ENCODE peak calls at places on chromosomes 1 and 21, in five cellular contexts. H is DND-41; Y is AG04450; S is small intestine; N is CD4-positive, CD25-positive, alpha-beta regulatory T cell. J is an unnamed sample.

GRCh38 chr1:65764052-65764451 is 28.6 kb upstream of the PDE4B start:
- DNase-seq in N (no peak), H (no peak), Y (no peak), S (no peak), J (no peak)

GRCh38 chr21:34367320-34367935 is 3.6 kb downstream of the KCNE2 start:
- DNase-seq in N (peak), S (peak), Y (peak), H (peak), J (peak)

GRCh38 chr1:55768345-55768952 is 553.3 kb upstream of the USP24 start:
- DNase-seq in H (no peak), N (no peak), Y (no peak), S (no peak), J (no peak)

GRCh38 chr1:98870959-98871903 is 133.4 kb downstream of the PLPPR5 start:
- DNase-seq in S (peak), N (peak), H (peak), Y (no peak), J (no peak)

GRCh38 chr1:8324176-8324810 is 6.4 kb downstream of the SLC45A1 start:
- DNase-seq in N (no peak), H (no peak), Y (no peak), S (no peak), J (no peak)

GRCh38 chr21:28769683-28770082 is 223.0 kb downstream of the LTN1 start:
- DNase-seq in Y (no peak), S (no peak), H (no peak), N (peak), J (no peak)

GRCh38 chr1:201260648-201261311 is 22.5 kb upstream of the PKP1 start:
- DNase-seq in H (no peak), N (no peak), S (no peak), Y (no peak), J (no peak)

GRCh38 chr1:225873281-225873850 is 8.8 kb downstream of the TMEM63A start:
- DNase-seq in Y (no peak), S (no peak), H (no peak), N (no peak), J (no peak)

GRCh38 chr1:196306421-196306820 is 301.8 kb downstream of the KCNT2 start:
- DNase-seq in H (no peak), S (no peak), N (no peak), Y (no peak), J (no peak)

GRCh38 chr1:32255072-32256071 is 4.3 kb downstream of the LCK start:
- DNase-seq in S (no peak), Y (no peak), N (peak), H (no peak), J (no peak)

GRCh38 chr21:32834825-32835224 is 63.3 kb upstream of the PAXBP1 start:
- DNase-seq in Y (no peak), S (no peak), N (no peak), H (no peak), J (no peak)

GRCh38 chr21:38985423-38986378 is 180.0 kb downstream of the ETS2 start:
- DNase-seq in N (peak), S (no peak), H (peak), Y (peak), J (no peak)

GRCh38 chr1:63643926-63644325 is 50.7 kb downstream of the PGM1 start:
- DNase-seq in N (no peak), S (peak), Y (no peak), H (no peak), J (no peak)

GRCh38 chr1:74689800-74690696 is 16.5 kb upstream of the ERICH3 start:
- DNase-seq in Y (peak), S (peak), H (peak), N (peak), J (peak)

GRCh38 chr1:77706321-77706720 is 23.9 kb upstream of the ZZZ3 start:
- DNase-seq in Y (no peak), S (no peak), H (no peak), N (no peak), J (no peak)

GRCh38 chr21:42147386-42148020 is 71.4 kb upstream of the ABCG1 start:
- DNase-seq in N (no peak), Y (no peak), H (no peak), S (no peak), J (no peak)

GRCh38 chr1:147647796-147648633 is 22.3 kb downstream of the ACP6 start:
- DNase-seq in S (peak), N (peak), Y (no peak), H (no peak), J (peak)

GRCh38 chr1:25880518-25880917 is 5.0 kb upstream of the PAQR7 start:
- DNase-seq in H (no peak), N (no peak), S (no peak), Y (no peak), J (no peak)

GRCh38 chr1:204991342-204991844 is 51.6 kb upstream of the CNTN2 start:
- DNase-seq in N (no peak), Y (no peak), H (no peak), S (no peak), J (no peak)

GRCh38 chr21:31098576-31099005 is 60.3 kb upstream of the KRTAP19-8 start:
- DNase-seq in N (peak), H (peak), Y (peak), S (peak), J (peak)

GRCh38 chr1:111227434-111227833 is at the start of gene CHI3L2:
- DNase-seq in Y (no peak), H (no peak), S (no peak), N (no peak), J (no peak)

GRCh38 chr21:42125571-42126544 is 54.7 kb downstream of the UMODL1 start:
- DNase-seq in N (peak), H (peak), S (peak), Y (peak), J (no peak)

GRCh38 chr1:53254011-53254640 is 15.8 kb upstream of the MAGOH start:
- DNase-seq in H (no peak), S (peak), N (no peak), Y (peak), J (no peak)

GRCh38 chr1:61170328-61171238 is 88.2 kb downstream of the NFIA start:
- DNase-seq in Y (no peak), S (no peak), H (no peak), N (no peak), J (no peak)

GRCh38 chr1:246583448-246584185 is 17.4 kb downstream of the CNST start:
- DNase-seq in N (no peak), S (peak), H (no peak), Y (no peak), J (no peak)

GRCh38 chr1:15523104-15523921 is 702 bp downstream of the CASP9 start:
- DNase-seq in H (no peak), S (peak), Y (no peak), N (no peak), J (no peak)

GRCh38 chr21:40840441-40840840 is 6.5 kb downstream of the DSCAM start:
- DNase-seq in H (no peak), S (no peak), Y (no peak), N (no peak), J (no peak)

GRCh38 chr21:29246614-29247013 is 52.1 kb upstream of the BACH1 start:
- DNase-seq in N (no peak), Y (no peak), H (no peak), S (no peak), J (no peak)

GRCh38 chr1:95534985-95535384 is 301.0 kb downstream of the RWDD3 start:
- DNase-seq in Y (no peak), S (no peak), H (no peak), N (no peak), J (no peak)

GRCh38 chr1:17075470-17076255 is 21.8 kb upstream of the SDHB start:
- DNase-seq in N (peak), S (peak), H (peak), Y (no peak), J (no peak)

GRCh38 chr1:235161685-235162327 is 756 bp upstream of the RBM34 start:
- DNase-seq in S (no peak), N (no peak), Y (no peak), H (no peak), J (no peak)

GRCh38 chr1:155984341-155984740 is 6.0 kb upstream of the ARHGEF2 start:
- DNase-seq in Y (no peak), H (no peak), S (no peak), N (no peak), J (no peak)

DNA sequence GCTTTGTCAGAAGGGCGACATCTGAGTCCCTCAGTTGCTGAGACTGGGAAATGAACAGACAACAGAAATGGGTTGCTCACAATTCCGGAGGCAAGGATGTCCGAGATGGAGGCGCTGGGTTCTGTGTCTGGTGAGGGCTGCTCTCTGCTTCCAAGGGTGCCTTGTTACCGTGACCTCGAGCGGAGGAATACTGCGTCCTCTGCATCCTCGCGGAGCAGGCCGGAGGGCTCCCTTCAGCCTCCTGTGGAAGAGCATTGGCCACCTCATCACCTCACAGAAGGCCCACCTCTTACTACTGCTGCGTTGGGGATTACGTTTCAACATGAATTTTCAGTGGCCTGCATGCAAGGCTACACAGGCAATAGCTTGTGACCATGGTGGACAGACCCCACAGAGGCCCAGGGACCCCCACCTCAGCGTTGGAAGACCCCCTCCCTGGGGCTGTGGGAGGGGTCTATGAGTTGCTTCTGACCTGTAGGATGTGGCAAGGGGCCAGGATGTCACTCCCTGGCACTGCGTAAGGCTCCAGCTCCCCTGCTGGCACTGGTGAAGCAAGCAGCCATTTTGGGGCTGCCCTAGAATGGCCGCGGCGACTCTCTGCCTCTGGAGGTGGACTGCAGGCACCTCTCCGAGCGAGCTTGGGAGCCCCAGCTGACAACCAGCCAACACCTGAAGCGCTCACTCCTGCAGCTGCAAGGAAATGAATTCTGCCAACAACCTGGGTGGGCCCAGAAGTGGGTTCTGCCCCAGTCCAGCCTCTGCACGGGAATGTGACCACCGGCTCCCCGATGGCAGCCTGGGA is 36.3 kb upstream of the COL6A1 start:
- DNase-seq in S (no peak), Y (no peak), N (no peak), H (no peak), J (no peak)
- H3K27ac ChIP-seq in S (no peak), Y (no peak), N (no peak), H (no peak), J (no peak)

DNA sequence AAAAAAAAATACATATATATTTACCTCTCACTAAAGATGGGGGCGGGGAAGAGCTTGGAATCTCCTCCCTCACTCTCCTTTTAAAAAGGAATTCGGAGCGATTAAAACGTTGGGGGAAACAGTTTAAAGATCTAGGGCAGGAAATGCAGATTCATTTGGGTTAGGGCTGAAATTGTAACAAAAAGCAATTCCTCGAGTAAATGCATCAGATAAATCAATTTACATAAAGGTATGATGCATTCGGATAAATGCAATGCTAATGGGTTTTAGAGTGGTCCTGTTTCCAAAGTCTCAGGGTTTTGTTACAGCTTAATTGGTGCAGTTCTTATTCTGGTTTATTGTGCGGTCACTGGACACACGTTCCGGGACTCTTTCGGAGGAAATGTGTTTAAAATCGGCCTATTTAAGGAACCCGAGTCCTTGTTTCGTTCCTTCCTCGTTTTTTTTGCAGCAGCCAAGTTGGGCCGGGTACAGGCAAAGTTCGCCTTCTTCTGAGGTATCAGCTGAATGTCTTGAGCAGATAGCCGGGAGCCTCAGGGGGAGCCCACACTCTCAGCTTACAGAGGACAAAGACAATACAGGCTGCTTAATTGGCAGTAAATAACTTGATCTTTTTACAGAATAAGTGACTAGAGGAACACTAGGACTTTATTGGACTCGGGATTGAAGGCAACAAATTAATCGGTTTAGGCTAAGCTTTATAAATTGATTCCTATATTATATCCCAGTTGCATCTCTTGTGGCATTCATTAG is 1.7 kb downstream of the LMO4 start:
- DNase-seq in N (peak), Y (no peak), H (peak), S (peak), J (no peak)
- H3K27ac ChIP-seq in N (peak), Y (peak), H (peak), S (peak), J (peak)

GRCh38 chr1:5651027-5651410 is 341.2 kb downstream of the NPHP4 start:
- DNase-seq in Y (no peak), H (no peak), S (no peak), N (no peak), J (no peak)

GRCh38 chr1:5649795-5650194 is 342.4 kb downstream of the NPHP4 start:
- DNase-seq in Y (no peak), S (no peak), H (no peak), N (no peak), J (no peak)

GRCh38 chr1:5650283-5651026 is 341.8 kb downstream of the NPHP4 start:
- DNase-seq in N (no peak), H (no peak), S (no peak), Y (no peak), J (no peak)

GRCh38 chr1:5651496-5651895 is 340.7 kb downstream of the NPHP4 start:
- DNase-seq in Y (no peak), H (no peak), S (no peak), N (no peak), J (no peak)

DNA sequence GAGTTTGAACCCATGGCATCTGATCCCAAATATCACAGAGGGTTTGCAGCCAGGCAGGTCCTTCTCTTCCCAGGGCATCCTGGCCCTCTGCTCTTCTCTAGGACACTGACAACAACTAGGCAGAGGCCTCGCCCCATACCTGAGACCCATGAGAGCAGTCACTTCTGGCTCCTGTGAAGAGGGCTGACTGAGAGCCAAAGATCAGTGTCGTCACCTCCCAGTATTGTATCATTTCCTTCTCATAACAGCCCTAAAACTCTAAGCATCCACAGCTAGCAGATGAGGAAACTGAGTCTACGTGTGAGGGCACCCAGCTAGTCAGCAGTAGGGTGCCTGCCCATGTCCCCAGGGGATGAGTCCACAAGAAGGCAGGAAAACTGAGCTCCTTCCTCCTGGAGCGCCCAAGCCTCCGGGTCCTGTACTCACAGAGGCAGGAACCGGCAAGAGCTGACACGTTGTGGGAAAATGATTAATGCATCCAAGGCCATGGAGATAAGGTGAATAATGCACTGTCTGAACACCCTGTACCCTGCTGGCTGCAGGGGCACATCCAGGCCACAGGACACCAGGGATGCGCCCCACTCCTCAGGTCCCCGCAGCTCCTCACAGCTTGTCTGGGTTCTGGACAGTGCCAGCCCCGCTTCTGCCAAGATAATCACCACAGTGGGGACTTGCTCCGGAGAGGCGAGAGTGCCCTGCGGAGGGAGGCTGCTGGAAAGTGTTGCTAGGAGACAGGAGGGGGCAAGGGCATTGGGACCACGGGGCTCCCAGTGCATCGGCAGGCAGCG is 340.1 kb downstream of the NPHP4 start:
- DNase-seq in Y (no peak), N (no peak), S (no peak), H (no peak), J (no peak)
- H3K27ac ChIP-seq in Y (no peak), N (no peak), S (no peak), H (no peak), J (no peak)

GRCh38 chr1:151905070-151905442 is 4.3 kb downstream of the THEM4 start:
- DNase-seq in N (peak), Y (no peak), S (no peak), H (no peak), J (peak)
- H3K27ac ChIP-seq in N (peak), Y (peak), S (no peak), H (no peak), J (peak)

DNA sequence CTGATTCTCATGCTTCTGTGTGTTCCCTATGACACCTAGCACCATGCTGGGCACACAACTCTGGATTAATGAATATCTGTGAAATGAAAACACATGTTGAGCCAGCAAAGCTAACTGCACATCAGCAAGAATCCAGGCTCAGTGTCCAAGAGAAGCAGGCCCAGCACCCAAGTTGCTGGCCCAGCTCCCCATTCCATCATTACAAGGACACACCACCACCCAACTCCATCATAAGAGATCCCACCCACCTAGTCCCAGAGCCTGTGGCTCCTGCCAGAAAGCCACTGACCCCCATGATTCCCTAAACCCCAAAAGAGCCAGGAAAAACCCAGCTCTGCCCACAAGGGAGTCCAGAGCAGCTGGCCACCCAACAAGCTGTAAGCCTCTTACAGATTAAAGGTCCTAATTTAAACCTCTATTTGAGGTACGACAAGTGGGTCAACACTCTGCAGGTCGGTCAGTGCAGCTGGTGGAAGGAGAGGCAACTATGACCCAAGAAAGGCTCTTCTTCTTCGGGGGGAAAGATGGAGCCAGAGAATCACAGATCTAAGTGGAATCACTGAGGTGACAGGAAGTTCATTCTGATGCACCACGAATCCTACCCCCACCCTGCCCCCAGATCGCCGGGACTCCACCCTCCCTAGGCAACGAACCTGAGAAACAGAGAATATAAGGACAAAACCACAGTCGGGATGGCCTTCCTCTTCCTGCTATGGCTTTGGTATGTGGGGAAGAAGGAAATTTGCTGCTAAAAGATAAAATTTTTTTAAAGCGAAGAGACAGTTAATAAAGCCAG is 58.2 kb downstream of the CD34 start:
- DNase-seq in N (no peak), H (no peak), Y (no peak), S (no peak), J (no peak)
- H3K27ac ChIP-seq in N (no peak), H (peak), Y (no peak), S (peak), J (no peak)

GRCh38 chr1:228088586-228089498 is 6.3 kb downstream of the ARF1 start:
- DNase-seq in H (no peak), S (no peak), Y (no peak), N (no peak), J (peak)

GRCh38 chr1:228089520-228090380 is 7.2 kb downstream of the ARF1 start:
- DNase-seq in Y (no peak), H (no peak), S (no peak), N (no peak), J (peak)

GRCh38 chr1:228090613-228091081 is 8.1 kb downstream of the ARF1 start:
- DNase-seq in Y (no peak), H (no peak), S (no peak), N (no peak), J (peak)

GRCh38 chr1:228085287-228085926 is 2.9 kb downstream of the ARF1 start:
- DNase-seq in Y (peak), N (no peak), H (no peak), S (peak), J (no peak)

GRCh38 chr1:228087771-228088251 is 5.3 kb downstream of the ARF1 start:
- DNase-seq in S (no peak), H (no peak), N (peak), Y (no peak), J (no peak)
- H3K27ac ChIP-seq in S (peak), H (no peak), N (peak), Y (peak), J (no peak)

GRCh38 chr1:24123611-24124010 is 11.7 kb upstream of the MYOM3 start:
- DNase-seq in S (no peak), Y (no peak), H (no peak), N (no peak), J (no peak)
- H3K27ac ChIP-seq in S (no peak), Y (no peak), H (no peak), N (no peak), J (no peak)

J was measured in CD8-positive, alpha-beta memory T cell.